ENCODE peak calls at places on chromosomes 6 and 20, in four cellular contexts. X is dermis blood vessel endothelial cell, P is C1 segment of cervical spinal cord, Y is germinal center. I is an unnamed sample.

GRCh38 chr6:7933794-7934193 is 23.2 kb upstream of the TXNDC5 start:
- DNase-seq in X (no peak), P (no peak), Y (peak; percentile 62), I (no peak)

GRCh38 chr6:38498085-38498484 is 141.6 kb downstream of the BTBD9 start:
- DNase-seq in X (no peak), P (no peak), Y (no peak), I (no peak)

GRCh38 chr6:89032599-89032998 is 48.0 kb upstream of the PNRC1 start:
- DNase-seq in X (peak; percentile 5), P (no peak), Y (no peak), I (no peak)

GRCh38 chr20:13271977-13272975 is 51.2 kb downstream of the ISM1 start:
- DNase-seq in X (no peak), P (no peak), Y (no peak), I (no peak)

GRCh38 chr6:14734416-14735340 is 511.2 kb upstream of the JARID2 start:
- DNase-seq in X (no peak), P (no peak), Y (peak; percentile 15), I (no peak)

GRCh38 chr20:35013421-35014411 is 58.0 kb downstream of the MYH7B start:
- DNase-seq in X (no peak), P (no peak), Y (no peak), I (no peak)

GRCh38 chr6:37083243-37084138 is 78.0 kb downstream of the FGD2 start:
- DNase-seq in X (no peak), P (peak; percentile 37), Y (no peak), I (no peak)

GRCh38 chr20:57138198-57138995 is 128.0 kb downstream of the BMP7 start:
- DNase-seq in X (no peak), P (no peak), Y (no peak), I (no peak)

GRCh38 chr6:22825210-22825609 is 255.8 kb downstream of the HDGFL1 start:
- DNase-seq in X (no peak), P (no peak), Y (no peak), I (no peak)

GRCh38 chr20:17525650-17526049 is 5.5 kb downstream of the BFSP1 start:
- DNase-seq in X (peak; percentile 61), P (no peak), Y (peak; percentile 31), I (peak; percentile 47)

GRCh38 chr20:53660078-53660909 is 66.7 kb upstream of the ZNF217 start:
- DNase-seq in X (peak; percentile 25), P (peak; percentile 19), Y (no peak), I (peak; percentile 44)

GRCh38 chr6:147055821-147056392 is 148.3 kb upstream of the STXBP5 start:
- DNase-seq in X (no peak), P (no peak), Y (no peak), I (no peak)